ENCODE peak calls at places on chromosome 15, in nine cellular contexts. R, H, T, E, B, K, L, M and U are unnamed samples.
A peak's percentile ranks its signal among the peaks of the same experiment; 100 is the strongest.

GRCh38 chr15:75669191-75669878 is 21.6 kb downstream of the SNX33 start:
- DNase-seq in R (no peak), H (no peak), T (no peak), E (no peak), B (no peak), K (no peak), L (no peak), M (no peak), U (no peak)

GRCh38 chr15:92618121-92618520 is 37.5 kb downstream of the FAM174B start:
- DNase-seq in R (no peak), H (no peak), T (no peak), E (no peak), B (no peak), K (no peak), L (no peak), M (no peak), U (no peak)

GRCh38 chr15:70321106-70321809 is 223.5 kb upstream of the TLE3 start:
- DNase-seq in R (no peak), H (no peak), T (no peak), E (no peak), B (no peak), K (no peak), L (no peak), M (no peak), U (no peak)

GRCh38 chr15:99326235-99326634 is 75.0 kb downstream of the LRRC28 start:
- DNase-seq in R (no peak), H (no peak), T (no peak), E (no peak), B (no peak), K (no peak), L (no peak), M (no peak), U (no peak)

GRCh38 chr15:74193305-74193718 is 9.3 kb downstream of the STRA6 start:
- DNase-seq in R (no peak), H (peak; percentile 52), T (no peak), E (no peak), B (no peak), K (no peak), L (no peak), M (peak; percentile 74), U (peak; percentile 61)

GRCh38 chr15:81939604-81940440 is 106.0 kb downstream of the MEX3B start:
- DNase-seq in R (no peak), H (no peak), T (peak; percentile 8), E (no peak), B (no peak), K (no peak), L (peak; percentile 8), M (peak; percentile 76), U (peak; percentile 37)

GRCh38 chr15:55884223-55884622 is 109.2 kb downstream of the NEDD4 start:
- DNase-seq in R (no peak), H (no peak), T (no peak), E (no peak), B (no peak), K (no peak), L (no peak), M (peak; percentile 51), U (no peak)

GRCh38 chr15:68783226-68784054 is 37.3 kb downstream of the ANP32A start:
- DNase-seq in R (no peak), H (no peak), T (peak; percentile 60), E (peak; percentile 50), B (no peak), K (no peak), L (no peak), M (peak; percentile 38), U (no peak)